ENCODE peak calls at places on chromosomes 11 and 22, in four cellular contexts. M, D, N and U are unnamed samples.

GRCh38 chr11:46263120-46263519 is 14.3 kb upstream of the CREB3L1 start:
- DNase-seq in M (no peak), N (no peak), D (no peak), U (no peak)

GRCh38 chr11:112513936-112514716 is 253.5 kb upstream of the PLET1 start:
- DNase-seq in D (no peak), M (no peak), N (no peak), U (no peak)

GRCh38 chr11:30321321-30321720 is 1.6 kb upstream of the ARL14EP start:
- DNase-seq in D (no peak), N (no peak), M (no peak), U (no peak)

GRCh38 chr11:30635401-30635989 is 49.3 kb upstream of the MPPED2 start:
- DNase-seq in M (peak; percentile 19), D (no peak), N (no peak), U (no peak)

GRCh38 chr11:60756307-60757032 is at the start of gene MS4A15:
- DNase-seq in M (no peak), N (peak; percentile 29), D (no peak), U (no peak)

GRCh38 chr22:39920134-39920743 is 19.4 kb downstream of the GRAP2 start:
- DNase-seq in N (no peak), D (no peak), M (no peak), U (no peak)

GRCh38 chr22:20486229-20486628 is 9.4 kb downstream of the KLHL22 start:
- DNase-seq in M (no peak), N (no peak), D (no peak), U (no peak)

GRCh38 chr11:46669606-46670243 is 30.7 kb downstream of the ARHGAP1 start:
- DNase-seq in N (no peak), D (no peak), M (no peak), U (no peak)

GRCh38 chr11:36500315-36500721 is 9.8 kb downstream of the TRAF6 start:
- DNase-seq in N (no peak), M (no peak), D (no peak), U (no peak)

GRCh38 chr11:72411623-72412532 is 22.5 kb downstream of the CLPB start:
- DNase-seq in M (no peak), N (no peak), D (no peak), U (no peak)

GRCh38 chr11:79439893-79440450 is 858 bp downstream of the TENM4 start:
- DNase-seq in D (no peak), M (no peak), N (no peak), U (no peak)

GRCh38 chr11:99325807-99326206 is 305.1 kb downstream of the CNTN5 start:
- DNase-seq in N (no peak), M (peak; percentile 3), D (no peak), U (no peak)

GRCh38 chr11:128859563-128860441 is 7.3 kb downstream of the KCNJ1 start:
- DNase-seq in M (peak; percentile 75), N (peak; percentile 68), D (peak; percentile 19), U (no peak)

GRCh38 chr22:19880786-19881569 is 26.3 kb upstream of the GNB1L start:
- DNase-seq in M (peak; percentile 92), N (peak; percentile 41), D (no peak), U (no peak)

GRCh38 chr11:92867913-92868619 is 101.4 kb upstream of the MTNR1B start:
- DNase-seq in N (no peak), M (no peak), D (peak; percentile 41), U (no peak)

GRCh38 chr22:36027579-36027959 is 1.1 kb downstream of the RBFOX2 start:
- DNase-seq in D (peak; percentile 7), M (no peak), N (no peak), U (no peak)

GRCh38 chr11:122180435-122180834 is 64.4 kb upstream of the BLID start:
- DNase-seq in D (no peak), M (no peak), N (peak; percentile 92), U (no peak)

DNA sequence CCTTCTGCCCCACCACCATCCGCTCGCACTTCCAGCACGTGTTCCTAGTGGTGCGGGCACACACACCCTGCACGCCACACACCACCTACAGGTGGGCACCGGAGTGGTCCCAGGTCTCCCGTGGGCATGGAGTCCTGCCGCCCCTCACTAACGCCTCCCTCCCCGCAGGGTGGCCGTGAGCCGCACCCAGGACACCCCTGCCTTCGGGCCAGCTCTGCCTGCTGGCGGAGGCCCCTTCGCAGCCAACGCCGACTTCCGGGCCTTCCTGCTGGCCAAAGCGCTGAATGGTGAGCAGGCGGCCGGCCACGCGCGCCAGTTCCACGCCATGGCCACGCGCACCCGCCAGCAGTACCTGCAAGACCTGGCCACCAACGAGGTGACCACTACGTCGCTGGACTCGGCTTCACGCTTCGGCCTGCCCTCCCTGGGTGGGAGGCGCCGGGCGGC is 8.4 kb downstream of the SIPA1 start:
- DNase-seq in M (no peak), D (no peak), N (no peak), U (no peak)
- H3K4me3 ChIP-seq in M (peak overlapping the region; percentile 52), D (no peak overlapping the region), N (no peak overlapping the region), U (no peak overlapping the region)

GRCh38 chr11:1759151-1759850 is 4.4 kb downstream of the CTSD start:
- DNase-seq in M (no peak), D (no peak), N (no peak), U (no peak)
- TF ChIP-seq POLR2AphosphoS5 in M (no peak), D (no peak), N (no peak), U (no peak)

DNA sequence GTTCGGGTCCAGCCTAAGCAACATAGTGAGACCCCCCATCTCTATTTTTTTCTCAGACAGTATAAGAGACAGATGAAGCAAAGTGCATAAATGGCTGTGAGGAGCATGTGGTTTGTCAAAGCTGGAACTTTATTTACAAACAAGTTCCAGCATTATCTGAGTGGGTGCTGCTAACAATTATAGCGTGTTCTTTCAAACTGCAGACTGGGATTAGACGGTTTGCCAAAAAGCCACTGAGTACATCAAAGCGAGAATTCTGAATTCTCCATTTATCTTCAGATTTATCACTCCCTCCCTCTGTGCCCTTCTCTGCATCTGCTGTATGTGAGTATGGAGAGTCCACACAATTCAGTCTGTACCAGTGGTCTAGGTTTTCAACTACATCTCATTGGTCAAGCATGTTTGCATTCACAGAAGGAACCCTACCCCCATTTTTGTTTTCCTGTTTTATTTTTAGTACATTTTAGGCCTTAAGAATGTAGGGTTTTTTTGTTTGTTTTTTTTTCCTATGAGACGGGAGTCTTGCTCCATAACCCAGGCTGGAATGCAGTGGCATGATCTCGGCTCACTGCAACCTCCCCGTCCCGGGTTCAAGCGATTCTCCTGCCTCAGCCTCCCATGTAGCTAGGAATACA is 18.1 kb upstream of the INCENP start:
- DNase-seq in M (no peak), D (no peak), N (no peak), U (no peak)
- H3K4me3 ChIP-seq in M (no peak overlapping the region), D (no peak overlapping the region), N (no peak overlapping the region), U (peak overlapping the region; percentile 27)

DNA sequence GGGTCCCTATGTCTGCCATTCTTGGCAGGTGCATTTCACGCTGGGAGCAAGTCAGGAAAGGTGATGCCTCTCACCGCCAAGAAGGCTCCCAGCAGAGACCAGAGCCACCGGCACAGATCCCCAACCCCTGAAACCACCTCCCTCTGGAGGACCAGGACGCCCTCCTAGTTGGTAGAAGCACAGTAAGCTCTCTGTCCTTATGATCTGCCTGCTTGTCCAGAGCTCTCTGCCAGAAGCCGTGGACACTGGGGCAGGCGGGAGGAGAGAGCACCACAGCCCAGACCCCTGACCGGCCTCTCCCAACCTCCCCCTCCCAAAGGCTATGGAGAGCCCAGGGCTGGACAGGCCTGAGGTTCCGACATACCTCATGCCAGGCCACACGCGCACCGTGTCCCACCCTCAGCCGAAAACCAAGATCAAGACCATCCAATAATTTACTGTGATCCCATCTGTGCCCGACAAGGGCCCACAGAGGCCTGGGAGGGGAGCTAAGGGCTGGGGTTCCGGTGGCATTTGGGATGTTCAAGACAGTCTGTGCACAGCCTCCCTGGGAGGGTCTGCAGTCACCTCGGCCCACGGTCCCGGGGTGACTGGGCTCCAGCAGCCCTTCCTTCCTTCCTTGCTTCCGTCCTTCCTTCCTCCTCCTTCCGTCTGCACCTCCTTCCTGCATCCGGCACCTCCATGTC is 3.4 kb downstream of the HRAS start:
- DNase-seq in D (no peak), N (no peak), M (no peak), U (no peak)
- TF ChIP-seq POLR2AphosphoS5 in D (no peak), N (no peak), M (no peak), U (no peak)

DNA sequence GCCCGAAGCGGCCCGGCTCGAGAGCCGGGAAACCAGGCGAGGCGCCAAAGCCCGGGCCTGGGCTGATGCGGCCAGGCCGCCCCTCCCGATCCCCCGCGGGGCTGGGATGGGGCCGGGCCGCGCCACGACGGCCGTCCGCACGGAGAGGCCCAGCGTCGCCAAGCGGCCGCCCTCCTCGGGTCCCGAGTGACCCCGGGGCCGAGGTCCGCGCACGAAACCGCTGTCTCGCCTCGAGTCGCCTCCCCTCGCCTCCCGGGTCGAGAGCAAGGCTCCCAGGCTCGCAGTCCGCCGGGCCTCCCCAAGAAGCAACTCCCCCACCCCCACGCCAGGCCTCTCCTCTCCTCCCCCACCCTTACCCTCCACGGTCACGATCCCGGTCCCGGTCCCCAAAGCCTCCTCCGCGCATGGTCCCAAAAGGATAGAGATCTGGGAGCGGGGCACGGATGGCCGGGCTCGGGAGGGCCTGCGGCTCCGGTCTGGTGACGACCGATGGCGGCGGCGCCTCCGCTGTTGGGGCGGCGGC is 455 bp downstream of the DDX17 start:
- DNase-seq in D (peak; percentile 65), M (no peak), N (no peak), U (no peak)
- H3K4me3 ChIP-seq in D (peak overlapping the region; percentile 88), M (peak overlapping the region; percentile 89), N (peak overlapping the region; percentile 80), U (peak overlapping the region; percentile 89)

GRCh38 chr11:65083834-65084597 is at the start of the genes CDCA5 and ZFPL1:
- DNase-seq in N (peak; percentile 91), M (peak; percentile 70), D (peak; percentile 93), U (peak; percentile 99)

GRCh38 chr11:65086809-65087208 is 2.8 kb downstream of the ZFPL1 start:
- DNase-seq in M (no peak), N (no peak), D (no peak), U (no peak)

GRCh38 chr11:65083134-65083833 is 556 bp downstream of the CDCA5 start:
- DNase-seq in M (no peak), N (no peak), D (no peak), U (no peak)

GRCh38 chr11:65087216-65087615 is 3.2 kb downstream of the ZFPL1 start:
- DNase-seq in M (no peak), D (no peak), N (no peak), U (no peak)

DNA sequence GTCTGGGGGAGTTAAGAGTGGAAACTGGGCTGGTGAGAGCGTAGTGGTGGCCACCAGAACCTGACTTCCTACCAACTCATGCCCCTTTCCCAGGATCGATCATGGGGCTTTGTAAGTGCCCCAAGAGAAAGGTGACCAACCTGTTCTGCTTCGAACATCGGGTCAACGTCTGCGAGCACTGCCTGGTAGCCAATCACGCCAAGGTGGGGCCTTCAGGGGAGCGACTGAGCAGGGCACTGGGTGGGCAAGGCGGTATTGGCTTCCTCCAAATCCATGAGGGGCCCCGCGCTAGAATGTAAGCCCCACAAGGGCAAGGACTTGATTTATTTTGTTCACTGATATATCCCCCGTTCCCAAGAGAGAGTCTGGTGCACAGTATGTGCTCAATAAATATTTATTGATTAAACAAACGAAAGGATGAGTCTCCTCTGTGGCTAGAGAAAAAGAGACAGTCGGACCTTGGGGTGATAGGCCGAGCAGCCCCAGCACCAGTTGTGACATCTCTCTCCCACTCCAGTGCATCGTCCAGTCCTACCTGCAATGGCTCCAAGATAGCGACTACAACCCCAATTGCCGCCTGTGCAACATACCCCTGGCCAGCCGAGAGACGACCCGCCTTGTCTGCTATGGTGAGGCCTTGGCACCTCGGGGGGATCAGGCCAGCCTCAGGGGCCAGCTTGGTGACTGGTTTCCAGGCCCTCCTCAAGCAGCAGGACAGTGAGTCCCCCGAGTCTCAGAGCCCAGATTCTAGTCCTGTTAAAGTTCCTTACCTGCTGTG is 765 bp downstream of the ZFPL1 start:
- DNase-seq in D (no peak), M (no peak), N (no peak), U (no peak)
- TF ChIP-seq POLR2AphosphoS5 in D (no peak), M (no peak), N (no peak), U (no peak)